ENCODE peak calls at places on chromosomes 7 and 10, in seven cellular contexts. A, F, K, C, J, E and H are unnamed samples.

GRCh38 chr10:62384057-62384446 is 9.9 kb downstream of the ZNF365 start:
- DNase-seq in A (peak), F (no peak), K (no peak), C (no peak), J (peak), E (peak), H (no peak)

GRCh38 chr10:26566525-26567348 is 128.6 kb downstream of the APBB1IP start:
- DNase-seq in A (no peak), F (peak), K (no peak), C (peak), J (no peak), E (no peak), H (no peak)

GRCh38 chr10:21293518-21294356 is 231.7 kb downstream of the SKIDA1 start:
- DNase-seq in A (no peak), F (peak), K (no peak), C (no peak), J (no peak), E (no peak), H (peak)

GRCh38 chr10:112345743-112346142 is 28.2 kb upstream of the ACSL5 start:
- DNase-seq in A (no peak), F (no peak), K (no peak), C (no peak), J (no peak), E (no peak), H (no peak)

GRCh38 chr10:112539340-112539739 is 92.3 kb downstream of the VTI1A start:
- DNase-seq in A (no peak), F (no peak), K (no peak), C (no peak), J (no peak), E (no peak), H (no peak)

GRCh38 chr10:121240011-121240410 is 358.2 kb downstream of the FGFR2 start:
- DNase-seq in A (no peak), F (no peak), K (no peak), C (no peak), J (peak), E (no peak), H (no peak)

GRCh38 chr7:151517601-151518104 is 2.0 kb downstream of the RHEB start:
- DNase-seq in A (no peak), F (no peak), K (no peak), C (no peak), J (no peak), E (no peak), H (no peak)

GRCh38 chr7:22992874-22993840 is 20.8 kb downstream of the HYCC1 start:
- DNase-seq in A (no peak), F (no peak), K (no peak), C (no peak), J (peak), E (no peak), H (no peak)

GRCh38 chr7:144818516-144818915 is 17.3 kb downstream of the TPK1 start:
- DNase-seq in A (no peak), F (no peak), K (no peak), C (no peak), J (no peak), E (no peak), H (no peak)

GRCh38 chr7:33457041-33457440 is 327.7 kb downstream of the BBS9 start:
- DNase-seq in A (no peak), F (no peak), K (no peak), C (no peak), J (peak), E (no peak), H (no peak)

GRCh38 chr7:3404490-3404889 is 103.4 kb downstream of the SDK1 start:
- DNase-seq in A (peak), F (no peak), K (no peak), C (no peak), J (peak), E (peak), H (no peak)

GRCh38 chr7:78099715-78100477 is 301.3 kb downstream of the PHTF2 start:
- DNase-seq in A (peak), F (no peak), K (no peak), C (no peak), J (peak), E (no peak), H (no peak)

GRCh38 chr7:22110227-22110839 is 164.6 kb upstream of the CDCA7L start:
- DNase-seq in A (peak), F (peak), K (peak), C (peak), J (peak), E (peak), H (peak)

GRCh38 chr10:60794953-60795352 is 16.7 kb downstream of the CDK1 start:
- DNase-seq in A (no peak), F (no peak), K (no peak), C (no peak), J (no peak), E (no peak), H (no peak)

GRCh38 chr10:59289809-59290208 is 72.5 kb downstream of the FAM13C start:
- DNase-seq in A (no peak), F (no peak), K (no peak), C (no peak), J (no peak), E (no peak), H (no peak)

GRCh38 chr7:30193333-30193943 is 58.7 kb downstream of the MTURN start:
- DNase-seq in A (no peak), F (no peak), K (no peak), C (no peak), J (no peak), E (no peak), H (no peak)

GRCh38 chr10:86371691-86372090 is 5.1 kb upstream of the GRID1 start:
- DNase-seq in A (no peak), F (no peak), K (no peak), C (peak), J (no peak), E (no peak), H (no peak)

GRCh38 chr7:17584822-17585221 is 286.4 kb downstream of the AHR start:
- DNase-seq in A (peak), F (no peak), K (no peak), C (no peak), J (peak), E (no peak), H (no peak)

GRCh38 chr10:46518028-46518725 is 38.3 kb downstream of the GPRIN2 start:
- DNase-seq in A (no peak), F (no peak), K (no peak), C (peak), J (no peak), E (no peak), H (no peak)

GRCh38 chr10:113151178-113151577 is 201.1 kb downstream of the TCF7L2 start:
- DNase-seq in A (no peak), F (no peak), K (no peak), C (no peak), J (no peak), E (no peak), H (no peak)

GRCh38 chr7:16929146-16929762 is 47.5 kb upstream of the AGR3 start:
- DNase-seq in A (no peak), F (no peak), K (no peak), C (no peak), J (no peak), E (no peak), H (no peak)

GRCh38 chr10:51389415-51390342 is 309.7 kb downstream of the CSTF2T start:
- DNase-seq in A (peak), F (peak), K (peak), C (peak), J (peak), E (peak), H (peak)

GRCh38 chr7:33748793-33749192 is 156.5 kb upstream of the BMPER start:
- DNase-seq in A (no peak), F (no peak), K (no peak), C (no peak), J (no peak), E (peak), H (no peak)

GRCh38 chr10:53664620-53665019 is 892.0 kb upstream of the MBL2 start:
- DNase-seq in A (no peak), F (no peak), K (no peak), C (no peak), J (peak), E (no peak), H (no peak)
- H2BK5ac ChIP-seq in A (no peak), F (no peak), K (no peak), C (no peak), J (no peak), E (no peak), H (no peak)

DNA sequence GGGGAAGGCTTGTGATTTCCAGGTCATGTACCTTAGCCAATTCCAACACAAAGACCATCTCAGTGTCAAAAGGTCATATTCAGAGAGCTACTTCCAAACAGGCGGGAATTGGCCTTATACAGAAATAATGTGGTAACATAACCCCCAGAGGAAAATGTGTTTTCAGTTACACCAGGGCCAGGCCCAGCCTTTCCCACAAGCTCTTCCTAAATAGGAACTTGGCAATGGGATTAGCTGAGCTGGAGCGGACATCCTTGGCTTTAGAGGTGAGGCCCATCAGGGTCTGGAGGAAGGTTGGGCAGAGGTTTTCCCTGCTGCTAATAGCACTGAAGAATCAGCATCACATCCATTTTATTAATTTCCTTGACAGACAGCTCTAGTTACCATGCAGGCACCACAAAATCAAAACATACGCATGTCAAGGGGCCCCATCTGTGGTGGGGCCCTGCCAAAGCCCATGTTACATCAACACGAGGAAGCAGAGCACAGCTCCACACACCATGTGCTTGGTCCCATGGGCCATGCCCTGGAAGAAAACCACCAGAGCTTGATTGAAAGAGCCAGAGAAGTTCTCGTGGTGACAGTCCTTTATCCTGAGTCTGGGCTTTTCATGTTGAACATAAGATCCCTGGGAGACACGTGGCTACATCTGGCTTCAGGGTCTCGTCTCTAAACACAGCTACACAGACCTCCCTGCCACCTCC is 566.6 kb downstream of the KCNMA1 start:
- DNase-seq in A (no peak), F (no peak), K (no peak), C (no peak), J (no peak), E (no peak), H (no peak)
- H2BK5ac ChIP-seq in A (no peak), F (no peak), K (no peak), C (no peak), J (no peak), E (no peak), H (no peak)

GRCh38 chr10:13376771-13377170 is 28.7 kb upstream of the SEPHS1 start:
- DNase-seq in A (no peak), F (no peak), K (no peak), C (no peak), J (no peak), E (peak), H (no peak)
- H2BK5ac ChIP-seq in A (no peak), F (no peak), K (no peak), C (no peak), J (no peak), E (no peak), H (no peak)

GRCh38 chr7:69861233-69861632 is 263.0 kb downstream of the AUTS2 start:
- DNase-seq in A (no peak), F (no peak), K (no peak), C (no peak), J (no peak), E (no peak), H (no peak)
- H2BK5ac ChIP-seq in A (no peak), F (no peak), K (no peak), C (no peak), J (no peak), E (no peak), H (no peak)

GRCh38 chr7:67724955-67725354 is 728.3 kb downstream of the TYW1 start:
- DNase-seq in A (no peak), F (no peak), K (no peak), C (no peak), J (no peak), E (no peak), H (no peak)
- H2BK5ac ChIP-seq in A (no peak), F (no peak), K (no peak), C (no peak), J (no peak), E (no peak), H (no peak)

GRCh38 chr10:123580426-123580825 is 85.7 kb upstream of the GPR26 start:
- DNase-seq in A (no peak), F (no peak), K (no peak), C (no peak), J (no peak), E (no peak), H (no peak)

GRCh38 chr10:123579675-123580074 is 86.5 kb upstream of the GPR26 start:
- DNase-seq in A (no peak), F (no peak), K (no peak), C (no peak), J (no peak), E (no peak), H (no peak)

GRCh38 chr10:123583639-123584418 is 82.3 kb upstream of the GPR26 start:
- DNase-seq in A (peak), F (peak), K (peak), C (peak), J (peak), E (peak), H (peak)

GRCh38 chr10:123582084-123582989 is 83.8 kb upstream of the GPR26 start:
- DNase-seq in A (peak), F (peak), K (peak), C (peak), J (peak), E (peak), H (peak)

DNA sequence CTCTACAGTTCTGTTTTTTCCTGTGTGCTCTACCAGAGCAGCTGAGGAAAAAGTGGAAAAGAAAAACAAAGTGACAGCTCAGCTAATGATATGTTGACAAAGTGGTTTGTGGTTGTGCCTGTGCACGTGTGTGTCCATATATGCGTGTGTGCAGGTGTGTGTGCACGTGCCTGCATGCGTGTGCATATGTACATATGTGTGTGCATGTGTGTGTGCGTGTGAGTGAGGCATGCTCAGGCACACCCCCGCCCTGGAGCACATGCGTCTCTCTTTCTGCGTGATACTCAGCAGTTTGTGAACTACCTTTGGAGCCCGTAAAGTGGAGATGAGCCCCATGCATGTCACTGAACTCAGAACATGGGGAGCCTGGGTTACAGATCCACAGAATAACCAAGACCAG is 84.5 kb upstream of the GPR26 start:
- DNase-seq in A (no peak), F (no peak), K (no peak), C (no peak), J (no peak), E (no peak), H (no peak)
- H2BK5ac ChIP-seq in A (no peak), F (no peak), K (no peak), C (no peak), J (no peak), E (no peak), H (no peak)

GRCh38 chr7:74052628-74053027 is 24.7 kb downstream of the ELN start:
- DNase-seq in A (no peak), F (no peak), K (no peak), C (no peak), J (no peak), E (no peak), H (no peak)
- H2BK5ac ChIP-seq in A (no peak), F (no peak), K (peak), C (no peak), J (no peak), E (no peak), H (no peak)

GRCh38 chr7:55093674-55094073 is 74.9 kb downstream of the EGFR start:
- DNase-seq in A (no peak), F (no peak), K (no peak), C (no peak), J (no peak), E (peak), H (no peak)

GRCh38 chr7:55094122-55094690 is 75.4 kb downstream of the EGFR start:
- DNase-seq in A (no peak), F (no peak), K (no peak), C (no peak), J (no peak), E (no peak), H (no peak)

GRCh38 chr7:55095672-55096071 is 76.9 kb downstream of the EGFR start:
- DNase-seq in A (no peak), F (no peak), K (no peak), C (no peak), J (no peak), E (no peak), H (no peak)

GRCh38 chr7:55099086-55099831 is 80.4 kb downstream of the EGFR start:
- DNase-seq in A (peak), F (no peak), K (no peak), C (no peak), J (no peak), E (no peak), H (no peak)

DNA sequence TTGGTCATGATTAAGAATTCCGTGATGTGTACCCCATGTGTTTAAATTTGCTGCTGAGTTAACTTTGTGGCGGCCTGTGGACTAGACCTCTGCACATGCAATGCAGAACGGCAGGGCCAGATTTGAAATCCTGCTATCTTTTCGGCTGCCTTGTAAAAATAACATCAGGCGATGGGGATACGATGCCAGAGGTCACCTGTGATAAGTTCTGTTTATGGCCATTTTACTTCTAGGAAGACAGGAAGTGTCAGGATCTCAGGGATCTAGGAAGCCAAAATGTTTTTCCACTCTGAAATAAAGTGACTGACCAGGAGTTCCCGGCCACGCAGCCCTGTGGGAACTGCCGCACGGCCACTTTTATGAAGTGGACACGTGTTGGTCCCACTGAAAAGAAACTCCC is 77.5 kb downstream of the EGFR start:
- DNase-seq in A (no peak), F (no peak), K (no peak), C (no peak), J (no peak), E (no peak), H (no peak)
- H2BK5ac ChIP-seq in A (no peak), F (no peak), K (no peak), C (no peak), J (no peak), E (no peak), H (no peak)

GRCh38 chr7:46774515-46774914 is 807.4 kb downstream of the TNS3 start:
- DNase-seq in A (no peak), F (no peak), K (no peak), C (no peak), J (no peak), E (no peak), H (no peak)

GRCh38 chr7:46775020-46775419 is 806.9 kb downstream of the TNS3 start:
- DNase-seq in A (no peak), F (no peak), K (no peak), C (no peak), J (no peak), E (no peak), H (no peak)

GRCh38 chr7:46772740-46773139 is 809.2 kb downstream of the TNS3 start:
- DNase-seq in A (no peak), F (no peak), K (no peak), C (no peak), J (no peak), E (no peak), H (no peak)

GRCh38 chr7:46775776-46776175 is 806.1 kb downstream of the TNS3 start:
- DNase-seq in A (peak), F (no peak), K (no peak), C (no peak), J (no peak), E (no peak), H (no peak)

GRCh38 chr7:46776790-46777189 is 805.1 kb downstream of the TNS3 start:
- DNase-seq in A (peak), F (peak), K (no peak), C (no peak), J (no peak), E (peak), H (no peak)
- H2BK5ac ChIP-seq in A (no peak), F (no peak), K (no peak), C (no peak), J (no peak), E (no peak), H (no peak)

DNA sequence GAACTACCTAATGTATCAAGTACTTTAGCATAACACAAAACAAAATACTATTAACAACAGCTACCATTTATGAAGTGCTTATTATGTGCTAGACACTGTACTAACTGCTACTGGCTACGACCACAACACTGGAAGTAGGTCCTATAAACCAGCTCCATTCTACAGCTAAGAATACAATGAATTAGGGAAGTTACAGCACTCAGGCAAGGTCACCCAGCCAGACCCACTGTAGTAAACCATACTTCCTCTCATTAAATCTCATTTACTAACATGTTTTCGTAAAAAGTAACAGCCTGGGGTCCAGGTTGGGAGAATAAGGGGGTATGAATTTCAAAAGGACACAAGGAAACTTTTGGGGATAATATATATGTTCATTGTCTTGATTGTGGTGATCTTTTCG is 25.4 kb downstream of the NAPEPLD start:
- DNase-seq in A (no peak), F (no peak), K (no peak), C (no peak), J (no peak), E (no peak), H (no peak)
- H2BK5ac ChIP-seq in A (no peak), F (no peak), K (no peak), C (no peak), J (no peak), E (no peak), H (no peak)